ENCODE peak calls at places on chromosomes 1 and 21, in six cellular contexts. One of them, this sample, is unnamed.

GRCh38 chr1:173093721-173094450 is 43.1 kb upstream of the TNFSF18 start:
- DNase-seq in stomach: no peak
- DNase-seq in upper lobe of left lung: no peak
- DNase-seq in SK-N-SH: no peak
- DNase-seq in ovary: no peak
- DNase-seq in A549: no peak
- DNase-seq in this sample: no peak

GRCh38 chr1:224447251-224447650 is 12.7 kb upstream of the WDR26 start:
- DNase-seq in ovary: no peak
- DNase-seq in stomach: no peak
- DNase-seq in upper lobe of left lung: no peak
- DNase-seq in SK-N-SH: no peak
- DNase-seq in A549: no peak
- DNase-seq in this sample: no peak

GRCh38 chr1:39671793-39672550 is at the start of gene NT5C1A:
- DNase-seq in A549: no peak
- DNase-seq in upper lobe of left lung: peak; percentile 89
- DNase-seq in SK-N-SH: peak; percentile 89
- DNase-seq in stomach: peak; percentile 27
- DNase-seq in ovary: peak; percentile 31
- DNase-seq in this sample: no peak

GRCh38 chr1:81237531-81238528 is 562.9 kb upstream of the ADGRL2 start:
- DNase-seq in SK-N-SH: no peak
- DNase-seq in ovary: no peak
- DNase-seq in stomach: no peak
- DNase-seq in upper lobe of left lung: no peak
- DNase-seq in A549: no peak
- DNase-seq in this sample: no peak

GRCh38 chr1:63904826-63905225 is 131.0 kb downstream of the ROR1 start:
- DNase-seq in stomach: no peak
- DNase-seq in A549: no peak
- DNase-seq in ovary: no peak
- DNase-seq in upper lobe of left lung: no peak
- DNase-seq in SK-N-SH: no peak
- DNase-seq in this sample: no peak

GRCh38 chr1:154994269-154994977 is 1.0 kb downstream of the LENEP start:
- DNase-seq in SK-N-SH: no peak
- DNase-seq in A549: no peak
- DNase-seq in stomach: no peak
- DNase-seq in ovary: no peak
- DNase-seq in upper lobe of left lung: no peak
- DNase-seq in this sample: no peak

GRCh38 chr1:93805027-93805426 is 74.0 kb downstream of the DNTTIP2 start:
- DNase-seq in upper lobe of left lung: no peak
- DNase-seq in stomach: no peak
- DNase-seq in SK-N-SH: no peak
- DNase-seq in A549: no peak
- DNase-seq in ovary: no peak
- DNase-seq in this sample: no peak

GRCh38 chr21:44272231-44272858 is 10.6 kb upstream of the DNMT3L start:
- DNase-seq in SK-N-SH: no peak
- DNase-seq in A549: no peak
- DNase-seq in stomach: no peak
- DNase-seq in ovary: no peak
- DNase-seq in upper lobe of left lung: no peak
- DNase-seq in this sample: no peak

GRCh38 chr1:41648844-41649243 is 164.4 kb upstream of the EDN2 start:
- DNase-seq in ovary: no peak
- DNase-seq in upper lobe of left lung: no peak
- DNase-seq in A549: no peak
- DNase-seq in stomach: no peak
- DNase-seq in SK-N-SH: no peak
- DNase-seq in this sample: no peak

GRCh38 chr1:53327183-53327941 is 508 bp downstream of the LRP8 start:
- DNase-seq in SK-N-SH: peak; percentile 78
- DNase-seq in upper lobe of left lung: peak; percentile 91
- DNase-seq in stomach: no peak
- DNase-seq in A549: peak; percentile 45
- DNase-seq in ovary: no peak
- DNase-seq in this sample: no peak

GRCh38 chr1:153778051-153778823 is 3.0 kb downstream of the SLC27A3 start:
- DNase-seq in A549: no peak
- DNase-seq in upper lobe of left lung: no peak
- DNase-seq in SK-N-SH: no peak
- DNase-seq in ovary: no peak
- DNase-seq in stomach: no peak
- DNase-seq in this sample: no peak

GRCh38 chr1:2939041-2939552 is 82.2 kb upstream of the ACTRT2 start:
- DNase-seq in A549: no peak
- DNase-seq in SK-N-SH: no peak
- DNase-seq in ovary: no peak
- DNase-seq in stomach: no peak
- DNase-seq in upper lobe of left lung: no peak
- DNase-seq in this sample: no peak

GRCh38 chr21:31848339-31848985 is 24.4 kb upstream of the HUNK start:
- DNase-seq in ovary: no peak
- DNase-seq in A549: no peak
- DNase-seq in stomach: no peak
- DNase-seq in SK-N-SH: no peak
- DNase-seq in upper lobe of left lung: no peak
- DNase-seq in this sample: no peak

GRCh38 chr1:65791396-65791795 is 1.3 kb upstream of the PDE4B start:
- DNase-seq in stomach: no peak
- DNase-seq in A549: no peak
- DNase-seq in upper lobe of left lung: no peak
- DNase-seq in SK-N-SH: no peak
- DNase-seq in ovary: no peak
- DNase-seq in this sample: peak; percentile 49

GRCh38 chr1:110513511-110513910 is 5.5 kb downstream of the KCNA10 start:
- DNase-seq in upper lobe of left lung: no peak
- DNase-seq in ovary: no peak
- DNase-seq in A549: no peak
- DNase-seq in stomach: no peak
- DNase-seq in SK-N-SH: no peak
- DNase-seq in this sample: no peak

GRCh38 chr1:51661081-51661518 is 44.2 kb downstream of the OSBPL9 start:
- DNase-seq in A549: peak; percentile 58
- DNase-seq in ovary: no peak
- DNase-seq in stomach: no peak
- DNase-seq in SK-N-SH: no peak
- DNase-seq in upper lobe of left lung: no peak
- DNase-seq in this sample: no peak

GRCh38 chr1:48492392-48492791 is 20.4 kb upstream of the SPATA6 start:
- DNase-seq in ovary: no peak
- DNase-seq in stomach: no peak
- DNase-seq in A549: no peak
- DNase-seq in upper lobe of left lung: no peak
- DNase-seq in SK-N-SH: no peak
- DNase-seq in this sample: no peak

DNA sequence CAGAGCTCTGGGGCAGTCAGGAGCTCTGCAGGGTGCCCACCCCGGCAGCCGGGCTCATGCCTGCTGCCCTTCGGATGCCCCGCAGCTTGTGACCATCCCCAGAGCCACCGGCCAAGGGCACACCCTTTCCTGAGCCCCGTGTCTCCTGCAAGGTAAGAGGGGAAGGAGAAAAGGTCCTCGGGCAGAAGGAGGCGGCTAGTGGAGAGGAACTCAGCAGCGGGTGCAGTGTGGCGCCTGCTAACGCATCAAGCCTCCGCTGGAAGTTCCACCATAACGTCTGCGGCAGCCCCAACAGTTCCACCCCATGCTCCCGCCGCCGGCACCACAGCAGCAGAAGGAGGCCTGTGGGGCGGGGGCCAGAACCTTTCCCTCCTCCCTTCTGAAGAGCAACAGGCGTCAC is 946 bp downstream of the VWA5B1 start:
- DNase-seq in SK-N-SH: no peak
- DNase-seq in upper lobe of left lung: peak; percentile 55
- DNase-seq in stomach: no peak
- DNase-seq in A549: no peak
- DNase-seq in ovary: no peak
- DNase-seq in this sample: no peak
- H3K4me3 ChIP-seq in SK-N-SH: no peak overlapping the region
- H3K4me3 ChIP-seq in upper lobe of left lung: no peak overlapping the region
- H3K4me3 ChIP-seq in stomach: no peak overlapping the region
- H3K4me3 ChIP-seq in A549: no peak overlapping the region
- H3K4me3 ChIP-seq in ovary: no peak overlapping the region
- H3K4me3 ChIP-seq in this sample: no peak overlapping the region

DNA sequence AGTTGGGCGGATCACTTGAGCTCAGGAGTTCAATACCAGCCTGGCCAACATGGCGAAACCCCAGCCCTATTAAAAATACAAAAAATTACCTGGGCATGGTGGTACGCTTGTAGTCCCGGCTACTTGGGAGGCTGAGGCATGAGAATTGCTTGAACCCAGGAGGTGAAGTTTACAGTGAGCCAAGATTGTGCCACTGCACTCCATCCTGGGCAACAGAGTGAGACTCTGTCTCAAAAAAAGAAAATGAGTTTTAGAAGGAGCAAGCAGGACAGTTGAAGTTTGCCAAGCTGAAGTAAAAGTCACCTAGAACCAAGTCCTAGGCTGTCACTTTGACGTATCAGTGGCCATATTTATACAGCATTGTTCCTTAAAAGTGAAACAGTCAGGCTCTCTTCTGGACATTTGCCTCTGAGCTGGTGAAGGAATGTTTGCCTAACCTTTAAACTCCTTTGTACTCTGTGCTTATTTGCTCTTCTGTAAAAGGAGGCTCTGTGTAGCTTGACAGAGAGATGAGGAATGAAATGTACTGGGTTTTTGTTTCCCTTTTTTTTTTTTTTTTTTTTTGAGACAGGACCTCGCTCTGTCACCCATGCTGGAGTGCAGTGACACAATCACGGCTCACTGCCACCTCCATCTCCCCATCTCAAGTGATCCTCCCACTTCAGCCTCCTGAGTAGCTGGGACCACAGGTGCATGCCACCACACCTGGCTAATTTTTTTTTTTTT is 2.8 kb downstream of the RAB4A start:
- DNase-seq in stomach: peak; percentile 41
- DNase-seq in upper lobe of left lung: no peak
- DNase-seq in SK-N-SH: no peak
- DNase-seq in A549: peak; percentile 61
- DNase-seq in ovary: no peak
- DNase-seq in this sample: no peak
- TF ChIP-seq EP300 in stomach: no peak
- TF ChIP-seq EP300 in upper lobe of left lung: no peak
- TF ChIP-seq EP300 in SK-N-SH: no peak
- TF ChIP-seq EP300 in A549: no peak
- TF ChIP-seq EP300 in ovary: no peak
- TF ChIP-seq EP300 in this sample: peak; percentile 13

GRCh38 chr1:160773088-160773487 is 22.9 kb upstream of the LY9 start:
- DNase-seq in stomach: no peak
- DNase-seq in A549: no peak
- DNase-seq in upper lobe of left lung: no peak
- DNase-seq in ovary: no peak
- DNase-seq in SK-N-SH: no peak
- DNase-seq in this sample: no peak

GRCh38 chr1:160767417-160768294 is 28.3 kb upstream of the LY9 start:
- DNase-seq in SK-N-SH: no peak
- DNase-seq in upper lobe of left lung: no peak
- DNase-seq in ovary: no peak
- DNase-seq in stomach: no peak
- DNase-seq in A549: no peak
- DNase-seq in this sample: no peak

GRCh38 chr1:160763993-160764392 is 24.9 kb downstream of the SLAMF7 start:
- DNase-seq in stomach: no peak
- DNase-seq in ovary: no peak
- DNase-seq in A549: no peak
- DNase-seq in SK-N-SH: no peak
- DNase-seq in upper lobe of left lung: no peak
- DNase-seq in this sample: no peak

DNA sequence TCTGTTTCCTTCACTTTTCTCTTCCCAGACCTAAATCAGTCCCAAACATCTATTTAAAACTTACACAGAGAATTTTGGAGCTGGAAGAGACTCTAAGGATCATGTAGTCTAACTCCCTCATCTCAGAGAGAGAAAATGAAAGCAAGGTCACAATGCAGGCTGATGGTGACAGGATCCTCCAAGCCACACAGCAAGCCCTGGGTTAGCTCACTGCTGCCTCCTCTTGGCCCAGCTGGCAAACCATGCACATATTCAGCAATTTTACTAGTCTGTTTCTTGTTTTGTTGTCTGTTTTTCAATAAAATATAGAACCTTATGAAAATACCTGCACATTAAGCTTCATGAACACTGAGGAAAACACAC is 27.7 kb upstream of the LY9 start:
- DNase-seq in upper lobe of left lung: no peak
- DNase-seq in ovary: no peak
- DNase-seq in A549: peak; percentile 53
- DNase-seq in SK-N-SH: no peak
- DNase-seq in stomach: peak; percentile 58
- DNase-seq in this sample: no peak
- H3K4me3 ChIP-seq in upper lobe of left lung: no peak overlapping the region
- H3K4me3 ChIP-seq in ovary: no peak overlapping the region
- H3K4me3 ChIP-seq in A549: no peak overlapping the region
- H3K4me3 ChIP-seq in SK-N-SH: no peak overlapping the region
- H3K4me3 ChIP-seq in stomach: no peak overlapping the region
- H3K4me3 ChIP-seq in this sample: peak overlapping the region; percentile 3

GRCh38 chr1:32400876-32401631 is 6.8 kb upstream of the BSDC1 start:
- DNase-seq in A549: peak; percentile 67
- DNase-seq in ovary: peak; percentile 88
- DNase-seq in upper lobe of left lung: no peak
- DNase-seq in SK-N-SH: peak; percentile 87
- DNase-seq in stomach: peak; percentile 88
- DNase-seq in this sample: peak; percentile 87
- TF ChIP-seq EP300 in A549: no peak
- TF ChIP-seq EP300 in ovary: no peak
- TF ChIP-seq EP300 in upper lobe of left lung: no peak
- TF ChIP-seq EP300 in SK-N-SH: no peak
- TF ChIP-seq EP300 in stomach: no peak
- TF ChIP-seq EP300 in this sample: no peak

DNA sequence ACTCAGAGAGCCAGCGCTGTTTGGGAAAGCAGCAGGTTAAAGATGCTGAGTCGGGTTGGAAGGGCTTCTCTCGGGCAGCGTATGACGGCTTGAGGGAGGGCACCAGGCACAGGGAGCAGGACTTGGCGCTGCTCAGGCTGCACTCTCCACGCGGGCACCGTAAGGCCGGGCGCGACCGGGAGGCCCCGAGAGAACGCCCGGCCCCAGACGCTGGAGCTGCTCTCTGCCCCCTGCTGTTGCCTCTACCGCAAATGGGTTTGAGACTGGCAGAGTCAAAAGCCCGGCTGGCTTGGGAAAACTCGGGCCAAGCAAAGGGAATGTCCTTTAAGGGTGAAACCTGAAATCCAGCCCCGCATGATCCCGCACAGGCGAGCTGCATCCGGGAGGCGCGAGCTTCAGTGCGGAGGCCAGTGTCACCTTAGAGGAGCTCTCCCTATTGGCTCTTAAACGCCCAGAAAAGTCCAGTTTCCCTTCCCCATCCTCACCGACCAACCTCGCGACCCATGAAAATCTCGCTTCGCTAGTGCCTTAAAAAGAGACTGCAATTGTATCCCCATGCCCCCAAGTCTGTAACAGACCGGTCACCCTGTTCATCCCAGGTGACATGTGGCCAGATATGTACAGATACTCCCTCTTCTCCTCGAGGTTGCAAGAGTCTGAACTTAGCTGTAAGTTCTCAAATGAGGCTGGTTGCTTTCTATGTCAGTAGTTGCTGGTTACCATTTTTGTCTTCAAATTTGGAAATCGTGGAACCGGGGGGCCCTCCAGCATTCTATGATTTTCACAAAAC is 1.1 kb downstream of the PRRX1 start:
- DNase-seq in upper lobe of left lung: peak; percentile 81
- DNase-seq in A549: peak; percentile 22
- DNase-seq in SK-N-SH: peak; percentile 64
- DNase-seq in ovary: peak; percentile 48
- DNase-seq in stomach: no peak
- DNase-seq in this sample: no peak
- H3K4me3 ChIP-seq in upper lobe of left lung: peak overlapping the region; percentile 32
- H3K4me3 ChIP-seq in A549: peak overlapping the region; percentile 47
- H3K4me3 ChIP-seq in SK-N-SH: peak overlapping the region; percentile 87
- H3K4me3 ChIP-seq in ovary: peak overlapping the region; percentile 78
- H3K4me3 ChIP-seq in stomach: peak overlapping the region; percentile 44
- H3K4me3 ChIP-seq in this sample: peak overlapping the region; percentile 67

GRCh38 chr1:229907884-229908633 is 159.0 kb upstream of the GALNT2 start:
- DNase-seq in upper lobe of left lung: no peak
- DNase-seq in SK-N-SH: no peak
- DNase-seq in stomach: no peak
- DNase-seq in A549: no peak
- DNase-seq in ovary: no peak
- DNase-seq in this sample: no peak
- TF ChIP-seq EP300 in upper lobe of left lung: no peak
- TF ChIP-seq EP300 in SK-N-SH: no peak
- TF ChIP-seq EP300 in stomach: no peak
- TF ChIP-seq EP300 in A549: no peak
- TF ChIP-seq EP300 in ovary: no peak
- TF ChIP-seq EP300 in this sample: no peak